ENCODE peak calls at places on chromosomes 2 and 18, in nine cellular contexts. A is T follicular helper cell; Y is stimulated activated CD4-positive, alpha-beta T cell treated with anti-CD3 and anti-CD28 coated beads, TNF-alpha, amount 100 ng/mL, for 24 hours; C is esophagus muscularis mucosa; F is GM23248; G is activated naive CD8-positive, alpha-beta T cell treated with anti-CD3 and anti-CD28 coated beads for 36 hours; W is pancreas; R is small intestine; H is fibroblast of the conjunctiva. E is an unnamed sample.

GRCh38 chr2:222451270-222451674 is 26.9 kb downstream of the SGPP2 start:
- DNase-seq in C (no peak), A (no peak), H (no peak), W (no peak), R (no peak), F (no peak), G (no peak), Y (no peak), E (no peak)

GRCh38 chr2:119756837-119757236 is 2.9 kb upstream of the PTPN4 start:
- DNase-seq in W (peak; percentile 62), A (no peak), R (peak; percentile 67), H (peak; percentile 91), F (peak; percentile 96), C (no peak), Y (peak; percentile 29), G (peak; percentile 48), E (no peak)

GRCh38 chr18:5488844-5489243 is 55.0 kb downstream of the EPB41L3 start:
- DNase-seq in A (no peak), F (no peak), H (no peak), R (no peak), G (no peak), W (no peak), C (no peak), Y (no peak), E (no peak)

GRCh38 chr2:30656079-30656478 is 151.2 kb downstream of the CAPN13 start:
- DNase-seq in G (no peak), F (peak; percentile 43), Y (no peak), W (no peak), H (no peak), R (no peak), A (no peak), C (no peak), E (no peak)

GRCh38 chr2:15776992-15777702 is 163.2 kb upstream of the MYCN start:
- DNase-seq in A (no peak), G (no peak), Y (no peak), H (no peak), F (no peak), R (no peak), C (no peak), W (no peak), E (no peak)

GRCh38 chr2:237120956-237121720 is 35.4 kb downstream of the COPS8 start:
- DNase-seq in F (peak; percentile 40), C (no peak), R (no peak), W (no peak), G (no peak), H (no peak), Y (no peak), A (no peak), E (no peak)

GRCh38 chr18:70334728-70335329 is 46.0 kb downstream of the SOCS6 start:
- DNase-seq in A (no peak), H (peak; percentile 35), Y (no peak), G (no peak), W (no peak), R (no peak), C (no peak), F (peak; percentile 61), E (no peak)

GRCh38 chr2:128638311-128638710 is 319.6 kb upstream of the HS6ST1 start:
- DNase-seq in H (no peak), G (no peak), C (peak; percentile 90), F (no peak), R (no peak), W (no peak), A (no peak), Y (no peak), E (no peak)

GRCh38 chr2:223558970-223559369 is 43.2 kb downstream of the SCG2 start:
- DNase-seq in Y (no peak), C (no peak), F (no peak), G (no peak), H (no peak), A (no peak), R (no peak), W (no peak), E (no peak)

GRCh38 chr2:64770781-64771334 is 117.1 kb upstream of the SERTAD2 start:
- DNase-seq in W (no peak), C (no peak), H (peak; percentile 87), G (no peak), F (peak; percentile 97), R (no peak), Y (no peak), A (no peak), E (no peak)

GRCh38 chr2:28354920-28355520 is 37.6 kb upstream of the FOSL2 start:
- DNase-seq in W (no peak), G (no peak), Y (no peak), R (no peak), H (no peak), C (no peak), F (no peak), A (no peak), E (no peak)

GRCh38 chr18:10166164-10166807 is 252.5 kb downstream of the VAPA start:
- DNase-seq in A (no peak), F (no peak), R (no peak), H (no peak), W (no peak), C (no peak), G (no peak), Y (no peak), E (no peak)

GRCh38 chr2:157790780-157791179 is 85.3 kb downstream of the ACVR1 start:
- DNase-seq in F (no peak), G (no peak), A (no peak), W (no peak), H (no peak), Y (no peak), R (peak; percentile 33), C (no peak), E (no peak)

GRCh38 chr2:181190711-181191110 is 210.3 kb downstream of the UBE2E3 start:
- DNase-seq in W (no peak), A (no peak), Y (no peak), G (no peak), R (no peak), C (no peak), F (peak; percentile 8), H (no peak), E (no peak)

GRCh38 chr2:240217431-240218301 is 77.2 kb upstream of the OTOS start:
- DNase-seq in Y (no peak), G (no peak), R (no peak), C (no peak), W (no peak), A (no peak), H (no peak), F (no peak), E (no peak)

GRCh38 chr2:100984892-100985307 is 17.2 kb upstream of the RPL31 start:
- DNase-seq in F (peak; percentile 78), H (peak; percentile 66), C (no peak), G (peak; percentile 67), Y (peak; percentile 62), W (peak; percentile 63), A (peak; percentile 64), R (peak; percentile 67), E (peak; percentile 63)

GRCh38 chr18:55833543-55833942 is 245.6 kb upstream of the TCF4 start:
- DNase-seq in C (no peak), Y (no peak), G (no peak), A (no peak), R (no peak), H (peak; percentile 79), F (peak; percentile 98), W (no peak), E (no peak)

GRCh38 chr2:51454177-51454576 is 422.2 kb upstream of the NRXN1 start:
- DNase-seq in Y (no peak), C (no peak), G (no peak), R (no peak), H (no peak), W (no peak), F (no peak), A (no peak), E (no peak)

GRCh38 chr2:19614066-19614465 is 255.6 kb upstream of the OSR1 start:
- DNase-seq in G (no peak), C (no peak), A (no peak), Y (no peak), W (no peak), R (no peak), F (peak; percentile 80), H (no peak), E (no peak)